ENCODE peak calls at places on chromosomes 16 and 17, in six cellular contexts. H is testis, B is NB4, D is lower leg skin, G is adrenal gland, A is Peyer's patch. L is an unnamed sample.

GRCh38 chr17:66625321-66625767 is 209.6 kb upstream of the CACNG5 start:
- DNase-seq in B (peak), G (no peak), A (no peak), H (no peak), D (no peak), L (no peak)

GRCh38 chr17:79711715-79712305 is 18.9 kb upstream of the ENPP7 start:
- DNase-seq in A (no peak), B (no peak), D (no peak), H (no peak), G (no peak), L (no peak)

GRCh38 chr16:4264546-4264945 is 8.3 kb downstream of the TFAP4 start:
- DNase-seq in H (no peak), G (no peak), A (no peak), B (no peak), D (no peak), L (no peak)

GRCh38 chr16:704552-705380 is 835 bp downstream of the FBXL16 start:
- DNase-seq in B (no peak), D (no peak), G (no peak), H (no peak), A (no peak), L (no peak)

GRCh38 chr17:57097832-57098421 is 12.9 kb downstream of the AKAP1 start:
- DNase-seq in A (no peak), G (peak), B (no peak), H (no peak), D (no peak), L (no peak)

GRCh38 chr16:10644092-10644491 is 50.6 kb downstream of the TEKT5 start:
- DNase-seq in G (no peak), B (no peak), D (no peak), H (no peak), A (no peak), L (no peak)

GRCh38 chr16:74455213-74455612 is 33.9 kb upstream of the CLEC18B start:
- DNase-seq in A (no peak), H (no peak), D (no peak), B (no peak), G (no peak), L (no peak)

GRCh38 chr17:40542562-40543411 is 22.5 kb downstream of the CCR7 start:
- DNase-seq in B (no peak), G (peak), H (peak), D (peak), A (peak), L (peak)

GRCh38 chr17:6521636-6522035 is 34.7 kb downstream of the PITPNM3 start:
- DNase-seq in B (no peak), D (no peak), A (no peak), H (no peak), G (no peak), L (no peak)

GRCh38 chr16:56637814-56638750 is at the start of gene MT1A:
- DNase-seq in D (peak), B (no peak), A (peak), G (peak), H (peak), L (peak)
- TF ChIP-seq POLR2A in D (no peak), B (no peak), A (no peak), G (peak), H (no peak), L (peak)

GRCh38 chr16:2586241-2586640 is 48.4 kb downstream of the PDPK1 start:
- DNase-seq in H (peak), D (no peak), G (no peak), B (no peak), A (peak), L (no peak)
- TF ChIP-seq POLR2A in H (no peak), D (no peak), G (no peak), B (no peak), A (no peak), L (no peak)

DNA sequence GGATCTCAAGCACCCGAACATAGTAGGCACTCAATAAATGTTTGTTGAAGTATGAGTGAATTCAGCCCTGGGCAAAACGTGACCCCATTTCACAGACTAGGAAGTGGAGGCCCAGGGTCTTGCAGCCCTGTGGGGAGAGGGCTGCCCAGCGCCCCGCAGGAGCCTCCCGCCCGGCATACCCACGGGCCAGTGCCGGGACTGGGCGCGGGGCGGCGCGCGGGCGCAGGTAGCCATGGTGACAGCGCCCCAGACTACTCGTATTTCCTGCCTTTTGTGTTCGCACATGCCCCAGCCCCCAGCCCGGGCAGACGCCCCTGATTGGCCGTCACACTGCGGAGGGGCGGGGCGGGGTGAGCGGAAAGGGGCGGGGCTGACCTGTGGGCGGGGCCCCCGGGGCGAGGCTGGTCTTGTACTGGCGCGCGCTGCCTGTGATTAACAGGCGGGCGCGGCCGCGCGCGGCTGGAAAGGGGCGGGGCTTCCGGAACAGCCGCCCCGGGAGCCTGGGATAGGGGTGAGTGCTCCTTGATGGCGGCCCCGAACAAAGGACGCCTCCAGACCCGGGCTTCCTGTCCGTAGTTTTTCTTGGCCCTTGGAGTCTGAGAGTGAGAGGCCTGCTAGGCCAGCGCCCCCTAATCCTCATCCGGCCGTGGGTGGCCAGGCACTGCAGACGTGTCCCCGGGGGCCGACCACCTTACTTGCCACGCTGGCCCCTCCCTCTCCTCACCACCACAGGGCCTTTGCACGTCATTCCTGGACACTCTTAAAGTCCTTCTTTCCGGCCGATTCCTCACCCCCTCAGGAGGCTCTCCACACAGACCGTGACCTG is 71.0 kb downstream of the RAI1 start:
- DNase-seq in G (peak), A (peak), B (peak), D (peak), H (peak), L (peak)
- TF ChIP-seq POLR2A in G (peak), A (peak), B (peak), D (no peak), H (peak), L (no peak)

GRCh38 chr16:72013389-72013788 is 4.8 kb downstream of the DHODH start:
- DNase-seq in G (no peak), B (peak), D (peak), H (no peak), A (no peak), L (peak)

GRCh38 chr16:72009779-72010178 is 1.2 kb downstream of the DHODH start:
- DNase-seq in B (no peak), H (no peak), G (no peak), D (no peak), A (no peak), L (no peak)

GRCh38 chr16:72013888-72014538 is 5.5 kb downstream of the DHODH start:
- DNase-seq in B (peak), H (peak), G (no peak), D (no peak), A (no peak), L (peak)

GRCh38 chr16:72012607-72013006 is 4.1 kb downstream of the DHODH start:
- DNase-seq in G (no peak), B (peak), D (no peak), H (no peak), A (no peak), L (no peak)

DNA sequence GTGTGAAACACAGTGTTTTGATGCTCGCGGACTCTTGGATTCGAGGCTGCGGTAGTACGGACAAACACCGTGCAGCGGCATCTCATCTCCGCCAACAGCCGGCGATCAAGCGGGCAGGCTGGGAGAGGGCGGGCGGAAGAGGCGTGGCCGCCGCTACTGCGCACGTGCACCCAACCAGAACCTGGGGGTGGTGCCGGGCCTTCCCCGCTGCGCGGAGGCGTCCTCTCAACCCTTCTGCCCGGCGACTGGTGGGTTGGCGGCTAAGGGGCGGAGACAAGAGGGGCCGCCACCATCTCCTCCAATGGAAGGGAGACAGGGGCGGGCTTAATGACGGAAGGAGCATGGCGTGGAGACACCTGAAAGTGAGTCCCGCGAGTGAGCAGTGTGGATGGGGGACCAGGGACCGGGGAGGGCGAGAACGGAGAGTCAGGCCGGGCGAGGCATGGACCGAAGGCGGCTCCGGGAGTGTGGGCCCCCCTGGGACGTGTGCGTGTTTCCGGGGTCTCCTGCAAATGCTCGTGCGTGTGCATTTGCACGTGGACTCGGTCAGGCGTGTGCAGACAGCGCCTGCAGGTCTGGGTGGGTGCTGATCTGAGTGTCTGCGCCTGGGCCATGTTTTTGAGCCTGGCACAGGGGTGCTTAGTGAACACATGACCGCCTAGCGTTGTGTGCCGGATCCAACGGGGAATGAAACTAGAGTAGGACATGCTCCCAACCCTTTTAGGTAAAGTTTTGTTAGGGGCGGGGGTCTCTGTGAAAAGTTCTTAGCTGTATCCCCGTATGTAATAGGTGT is at the start of gene DHODH:
- DNase-seq in A (peak), D (peak), B (peak), H (peak), G (peak), L (peak)
- TF ChIP-seq POLR2A in A (peak), D (no peak), B (peak), H (no peak), G (peak), L (peak)

GRCh38 chr16:57473176-57473840 is 10.8 kb downstream of the POLR2C start:
- DNase-seq in D (no peak), H (no peak), A (no peak), B (no peak), G (no peak), L (no peak)
- TF ChIP-seq POLR2A in D (no peak), H (no peak), A (no peak), B (no peak), G (no peak), L (no peak)

DNA sequence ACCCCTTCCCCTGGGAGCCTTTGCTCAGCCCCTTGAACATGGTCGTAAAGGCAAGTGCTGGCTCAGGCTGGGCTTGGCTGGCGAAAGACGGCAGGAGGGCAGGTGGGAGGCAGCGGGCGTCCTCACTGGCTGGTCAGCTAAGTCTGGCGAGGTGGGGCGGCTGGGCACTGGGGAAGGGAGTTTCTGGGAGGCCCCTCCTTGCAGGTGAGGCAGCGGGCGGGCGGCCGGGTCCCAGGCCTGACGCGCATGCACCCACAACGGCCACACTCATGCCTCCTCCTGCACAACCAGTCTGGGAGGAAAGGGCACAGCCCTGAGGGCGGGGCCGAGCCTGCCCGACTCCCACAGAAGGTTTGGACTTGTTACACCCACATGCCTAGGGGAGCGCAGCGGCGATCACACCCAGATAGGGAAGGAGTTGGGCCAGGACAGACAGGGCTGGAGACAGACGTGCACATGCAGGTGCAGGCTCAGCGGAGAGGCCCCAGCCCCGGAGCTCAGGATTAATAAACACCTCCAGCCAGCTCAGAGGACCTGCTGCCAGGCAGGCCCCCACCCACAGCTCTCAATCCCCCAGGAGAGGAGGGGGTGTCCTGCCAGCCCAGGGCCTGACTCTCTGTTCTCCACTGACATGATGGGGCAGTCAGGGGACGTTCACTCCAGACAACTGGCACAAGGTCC is at the start of gene EVPL:
- DNase-seq in D (peak), H (no peak), A (peak), B (peak), G (no peak), L (no peak)
- TF ChIP-seq POLR2A in D (no peak), H (no peak), A (peak), B (no peak), G (no peak), L (no peak)